ENCODE peak calls at places on chromosomes 4 and X, in six cellular contexts. F, O, S, I, Z and G are unnamed samples.
A peak's percentile ranks its signal among the peaks of the same experiment; 100 is the strongest.

GRCh38 chrX:30246769-30247489 is at the start of gene MAGEB1:
- DNase-seq in I (peak; percentile 72), O (no peak), Z (peak; percentile 8), S (no peak), F (peak; percentile 47), G (peak; percentile 62)

GRCh38 chr4:123750044-123750443 is 353.4 kb downstream of the SPRY1 start:
- DNase-seq in I (no peak), Z (peak; percentile 87), S (no peak), F (no peak), O (no peak), G (peak; percentile 44)

GRCh38 chr4:9927317-9928007 is 93.8 kb downstream of the SLC2A9 start:
- DNase-seq in S (no peak), O (no peak), Z (no peak), I (no peak), F (no peak), G (no peak)

GRCh38 chr4:36011381-36011780 is 232.9 kb downstream of the ARAP2 start:
- DNase-seq in S (no peak), O (no peak), F (no peak), I (no peak), Z (no peak), G (no peak)

GRCh38 chrX:72554448-72555140 is 18.0 kb downstream of the HDAC8 start:
- DNase-seq in I (peak; percentile 11), F (peak; percentile 59), S (peak; percentile 87), O (no peak), Z (no peak), G (peak; percentile 69)

GRCh38 chr4:128606173-128606572 is 203.3 kb upstream of the JADE1 start:
- DNase-seq in Z (no peak), O (peak; percentile 10), S (peak; percentile 51), F (peak; percentile 24), I (no peak), G (no peak)

GRCh38 chr4:176833416-176833815 is 40.7 kb upstream of the VEGFC start:
- DNase-seq in Z (no peak), S (no peak), O (no peak), F (no peak), I (no peak), G (no peak)

GRCh38 chr4:154344686-154345085 is 146.9 kb downstream of the DCHS2 start:
- DNase-seq in Z (peak; percentile 1), O (no peak), F (no peak), S (peak; percentile 3), I (peak; percentile 33), G (peak; percentile 42)

GRCh38 chrX:96685205-96686099 is 810 bp downstream of the DIAPH2 start:
- DNase-seq in S (peak; percentile 42), Z (peak; percentile 7), O (peak; percentile 63), F (peak; percentile 43), I (no peak), G (peak; percentile 12)

GRCh38 chr4:11416767-11417113 is 12.0 kb downstream of the HS3ST1 start:
- DNase-seq in S (no peak), Z (no peak), F (no peak), O (no peak), I (no peak), G (no peak)

GRCh38 chrX:120468825-120469525 is at the start of gene LAMP2:
- DNase-seq in O (peak; percentile 86), Z (peak; percentile 86), S (peak; percentile 88), I (peak; percentile 92), F (peak; percentile 79), G (peak; percentile 86)

GRCh38 chr4:29722253-29722652 is 997.9 kb upstream of the PCDH7 start:
- DNase-seq in Z (no peak), S (no peak), I (no peak), F (no peak), O (no peak), G (no peak)

GRCh38 chrX:72272868-72273267 is 4.2 kb downstream of the RPS4X start:
- DNase-seq in I (no peak), Z (no peak), F (no peak), O (no peak), S (peak; percentile 32), G (no peak)

GRCh38 chrX:24956828-24957227 is 58.9 kb downstream of the ARX start:
- DNase-seq in S (peak; percentile 12), O (no peak), F (no peak), I (no peak), Z (no peak), G (no peak)

GRCh38 chrX:143580266-143580665 is 55.6 kb downstream of the SLITRK4 start:
- DNase-seq in I (no peak), Z (no peak), O (no peak), F (no peak), S (no peak), G (no peak)

GRCh38 chr4:152657657-152658056 is 22.1 kb downstream of the TMEM154 start:
- DNase-seq in Z (no peak), F (no peak), I (no peak), O (no peak), S (no peak), G (no peak)

GRCh38 chr4:132982151-132982550 is 166.9 kb upstream of the PCDH10 start:
- DNase-seq in O (peak; percentile 37), Z (no peak), F (no peak), I (no peak), S (no peak), G (no peak)

GRCh38 chr4:78299565-78299972 is 242.4 kb downstream of the FRAS1 start:
- DNase-seq in Z (peak; percentile 30), O (no peak), I (no peak), F (no peak), S (no peak), G (no peak)

GRCh38 chr4:153448003-153448731 is 18.0 kb upstream of the TMEM131L start:
- DNase-seq in Z (no peak), O (no peak), S (no peak), I (no peak), F (no peak), G (no peak)

GRCh38 chr4:175246941-175247340 is 328.8 kb downstream of the ADAM29 start:
- DNase-seq in Z (no peak), F (no peak), I (no peak), S (no peak), O (no peak), G (no peak)

GRCh38 chrX:71216446-71216845 is 6.6 kb upstream of the GJB1 start:
- DNase-seq in Z (peak; percentile 42), S (no peak), F (no peak), I (no peak), O (no peak), G (no peak)

GRCh38 chrX:69109706-69110635 is 55.3 kb downstream of the PJA1 start:
- DNase-seq in I (peak; percentile 23), Z (no peak), S (peak; percentile 84), F (no peak), O (no peak), G (no peak)

GRCh38 chr4:20839957-20840356 is 139.7 kb downstream of the PACRGL start:
- DNase-seq in F (no peak), Z (no peak), S (peak; percentile 0), I (no peak), O (peak; percentile 88), G (no peak)

GRCh38 chrX:96682516-96682915 is 2.1 kb upstream of the DIAPH2 start:
- DNase-seq in I (no peak), S (no peak), Z (no peak), O (no peak), F (no peak), G (no peak)

GRCh38 chr4:7261174-7261573 is 68.8 kb downstream of the SORCS2 start:
- DNase-seq in F (no peak), O (no peak), Z (no peak), I (no peak), S (no peak), G (no peak)
- TF ChIP-seq JUN in F (no peak), O (no peak), Z (no peak), I (no peak), S (no peak), G (no peak)

DNA sequence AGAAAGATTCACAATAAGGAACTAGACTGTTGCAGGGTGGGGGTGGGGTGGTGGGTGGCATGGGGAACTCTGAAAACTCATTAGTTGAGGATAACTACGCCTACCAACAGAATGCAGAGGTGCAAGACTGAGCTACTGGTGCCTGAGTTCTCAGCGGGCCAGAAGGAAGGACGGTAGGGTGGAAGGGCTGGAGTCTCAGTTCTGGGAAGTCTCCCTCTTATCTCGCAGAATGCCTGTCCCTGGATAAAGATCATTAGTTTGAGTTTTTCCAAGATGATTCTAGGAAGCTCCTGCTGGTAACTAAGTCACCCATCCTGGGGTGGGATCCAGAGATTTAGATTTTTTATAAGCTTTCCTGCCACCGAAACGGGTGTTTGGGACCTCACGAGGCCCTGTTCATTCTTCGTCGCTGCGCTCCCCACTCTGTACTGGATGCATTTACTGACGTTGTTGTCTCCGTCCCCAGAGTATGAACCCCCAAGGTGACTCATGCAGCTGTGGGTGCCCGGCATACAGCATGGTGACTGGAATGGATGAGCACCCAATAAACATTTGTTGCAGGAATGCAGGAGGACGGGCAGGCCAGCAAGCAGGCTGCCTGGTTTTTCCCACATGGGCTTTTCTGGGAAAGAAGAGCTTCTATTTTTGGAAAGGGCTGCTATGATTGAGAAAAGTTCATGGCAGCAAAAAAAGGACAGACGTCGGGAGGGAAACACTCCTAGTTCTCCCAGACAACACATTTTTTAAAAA is 1.1 kb upstream of the SOD3 start:
- DNase-seq in F (no peak), Z (no peak), I (no peak), S (no peak), O (no peak), G (no peak)
- TF ChIP-seq JUN in F (no peak), Z (no peak), I (no peak), S (no peak), O (no peak), G (no peak)

GRCh38 chr4:1731180-1731579 is 9.9 kb downstream of the TACC3 start:
- DNase-seq in Z (no peak), I (no peak), F (no peak), S (no peak), O (no peak), G (no peak)
- TF ChIP-seq JUN in Z (no peak), I (no peak), F (no peak), S (no peak), O (no peak), G (no peak)

GRCh38 chr4:5942947-5943346 is 50.1 kb upstream of the CRMP1 start:
- DNase-seq in I (no peak), S (no peak), Z (no peak), F (no peak), O (no peak), G (no peak)

GRCh38 chr4:5943561-5943960 is 50.7 kb upstream of the CRMP1 start:
- DNase-seq in S (no peak), O (no peak), Z (no peak), I (no peak), F (no peak), G (no peak)

GRCh38 chr4:5940470-5941203 is 47.8 kb upstream of the CRMP1 start:
- DNase-seq in S (no peak), F (no peak), I (peak; percentile 37), Z (peak; percentile 24), O (no peak), G (no peak)

GRCh38 chr4:5945171-5945570 is 52.3 kb upstream of the CRMP1 start:
- DNase-seq in O (no peak), I (no peak), F (no peak), Z (no peak), S (no peak), G (no peak)

GRCh38 chr4:5941601-5942000 is 48.7 kb upstream of the CRMP1 start:
- DNase-seq in F (no peak), Z (no peak), I (no peak), O (no peak), S (no peak), G (no peak)
- TF ChIP-seq JUN in F (no peak), Z (no peak), I (no peak), O (no peak), S (no peak), G (no peak)

GRCh38 chr4:23981328-23981727 is 91.5 kb upstream of the PPARGC1A start:
- DNase-seq in I (no peak), S (no peak), O (no peak), F (no peak), Z (no peak), G (no peak)
- TF ChIP-seq JUN in I (no peak), S (no peak), O (no peak), F (no peak), Z (no peak), G (no peak)